ENCODE peak calls at places on chromosomes 3 and 15, in six cellular contexts. G is substantia nigra, Q is NAMALWA, K is AG09319, X is neural progenitor cell, E is cardiac muscle cell. H is an unnamed sample.

GRCh38 chr3:73855792-73856191 is 231.1 kb upstream of the PDZRN3 start:
- DNase-seq in G (no peak), Q (no peak), K (no peak), X (no peak), E (no peak), H (no peak)

GRCh38 chr3:73924063-73924462 is 299.3 kb upstream of the PDZRN3 start:
- DNase-seq in G (no peak), Q (no peak), K (no peak), X (no peak), E (no peak), H (no peak)

GRCh38 chr3:18177271-18177670 is 247.9 kb downstream of the SATB1 start:
- DNase-seq in G (no peak), Q (no peak), K (no peak), X (no peak), E (no peak), H (no peak)

GRCh38 chr3:106981392-106981791 is 395.8 kb upstream of the CCDC54 start:
- DNase-seq in G (no peak), Q (no peak), K (no peak), X (no peak), E (no peak), H (no peak)

GRCh38 chr3:28334552-28334951 is 14.0 kb upstream of the ZCWPW2 start:
- DNase-seq in G (no peak), Q (peak; percentile 21), K (no peak), X (no peak), E (no peak), H (no peak)

GRCh38 chr3:94176886-94177285 is 114.0 kb downstream of the NSUN3 start:
- DNase-seq in G (no peak), Q (no peak), K (no peak), X (no peak), E (no peak), H (no peak)

GRCh38 chr3:143099213-143099612 is 20.4 kb upstream of the CHST2 start:
- DNase-seq in G (no peak), Q (no peak), K (no peak), X (no peak), E (no peak), H (no peak)

GRCh38 chr3:117734431-117734830 is 1024.9 kb downstream of the TUSC7 start:
- DNase-seq in G (no peak), Q (no peak), K (no peak), X (no peak), E (no peak), H (peak; percentile 41)

GRCh38 chr15:73518180-73518862 is 75.4 kb downstream of the REC114 start:
- DNase-seq in G (no peak), Q (no peak), K (no peak), X (peak; percentile 7), E (peak; percentile 15), H (no peak)

GRCh38 chr15:69540622-69541021 is 88.0 kb downstream of the RPLP1 start:
- DNase-seq in G (peak; percentile 39), Q (no peak), K (no peak), X (no peak), E (no peak), H (no peak)

GRCh38 chr3:155785662-155786295 is 20.3 kb downstream of the C3orf33 start:
- DNase-seq in G (no peak), Q (no peak), K (no peak), X (no peak), E (no peak), H (no peak)

GRCh38 chr3:137420198-137420995 is 343.7 kb upstream of the SOX14 start:
- DNase-seq in G (no peak), Q (no peak), K (no peak), X (no peak), E (no peak), H (no peak)

GRCh38 chr3:42222942-42223693 is 42.9 kb downstream of the CCK start:
- DNase-seq in G (no peak), Q (no peak), K (no peak), X (no peak), E (no peak), H (no peak)

GRCh38 chr15:31476866-31477265 is 150.2 kb downstream of the KLF13 start:
- DNase-seq in G (no peak), Q (no peak), K (no peak), X (no peak), E (no peak), H (no peak)

H was measured in AG04450.